ENCODE peak calls at places on chromosomes 13 and 19, in seven cellular contexts. R, V, Q, K, P, C and M are unnamed samples.

GRCh38 chr19:33616346-33616745 is 5.4 kb upstream of the CHST8 start:
- DNase-seq in C (no peak), Q (no peak), R (no peak), V (no peak), K (no peak), P (no peak), M (no peak)

GRCh38 chr19:41555752-41556151 is 20.2 kb upstream of the CEACAM21 start:
- DNase-seq in R (no peak), C (no peak), K (no peak), Q (no peak), P (no peak), V (no peak), M (no peak)

GRCh38 chr13:74133657-74134201 is 475 bp downstream of the KLF12 start:
- DNase-seq in V (peak), R (peak), Q (peak), C (peak), K (peak), P (peak), M (peak)

GRCh38 chr13:61252213-61252612 is 163.4 kb downstream of the PCDH20 start:
- DNase-seq in Q (no peak), K (no peak), V (no peak), P (no peak), R (no peak), C (no peak), M (no peak)

GRCh38 chr13:112688560-112689497 is 1.0 kb upstream of the ATP11A start:
- DNase-seq in K (peak), Q (peak), R (no peak), V (peak), P (peak), C (peak), M (no peak)

GRCh38 chr19:3405261-3405653 is 38.9 kb downstream of the NFIC start:
- DNase-seq in Q (no peak), K (no peak), V (no peak), C (no peak), R (no peak), P (no peak), M (no peak)

GRCh38 chr19:50717026-50717723 is 2.4 kb downstream of the SHANK1 start:
- DNase-seq in R (no peak), K (no peak), Q (no peak), P (no peak), V (no peak), C (no peak), M (no peak)

GRCh38 chr13:77868717-77869116 is 49.9 kb downstream of the EDNRB start:
- DNase-seq in Q (no peak), P (no peak), R (no peak), K (no peak), V (no peak), C (peak), M (no peak)

GRCh38 chr19:18418725-18419194 is 438 bp upstream of the SSBP4 start:
- DNase-seq in Q (no peak), K (no peak), V (no peak), R (no peak), P (no peak), C (no peak), M (no peak)

GRCh38 chr13:49560270-49561063 is 24.9 kb downstream of the RCBTB1 start:
- DNase-seq in Q (no peak), K (peak), P (no peak), C (no peak), R (no peak), V (peak), M (no peak)

GRCh38 chr19:5762608-5763217 is 21.8 kb downstream of the PRR22 start:
- DNase-seq in V (no peak), R (no peak), K (no peak), P (no peak), Q (no peak), C (no peak), M (no peak)

GRCh38 chr19:48403606-48404005 is 10.1 kb downstream of the GRIN2D start:
- DNase-seq in V (peak), Q (peak), R (no peak), K (peak), P (no peak), C (peak), M (no peak)

GRCh38 chr19:53897459-53897858 is 11.6 kb upstream of the CACNG7 start:
- DNase-seq in V (no peak), K (no peak), Q (no peak), C (no peak), P (no peak), R (no peak), M (no peak)

GRCh38 chr13:51684076-51684475 is 99.8 kb downstream of the WDFY2 start:
- DNase-seq in C (no peak), R (no peak), Q (no peak), V (no peak), P (no peak), K (no peak), M (no peak)

GRCh38 chr13:81458211-81458610 is 1117.3 kb upstream of the SPRY2 start:
- DNase-seq in V (no peak), K (no peak), R (no peak), Q (no peak), C (no peak), P (no peak), M (no peak)